ENCODE peak calls at places on chromosomes 16 and 17, in eight cellular contexts. One of them, this sample, is unnamed. For H3K4me1, the result is how much of the 10 kb centered on the place peaks cover.

GRCh38 chr16:57067347-57067746 is 25.0 kb upstream of the CPNE2 start:
- DNase-seq in left ventricle myocardium inferior: no peak
- DNase-seq in A549: no peak
- DNase-seq in vagina: no peak
- DNase-seq in neural progenitor cell: no peak
- DNase-seq in CD4-positive, CD25-positive, alpha-beta regulatory T cell: no peak
- DNase-seq in sigmoid colon: no peak
- DNase-seq in heart left ventricle: no peak
- DNase-seq in this sample: no peak

GRCh38 chr16:28212532-28212873 is 738 bp upstream of the XPO6 start:
- DNase-seq in left ventricle myocardium inferior: no peak
- DNase-seq in A549: no peak
- DNase-seq in vagina: no peak
- DNase-seq in neural progenitor cell: no peak
- DNase-seq in CD4-positive, CD25-positive, alpha-beta regulatory T cell: no peak
- DNase-seq in sigmoid colon: no peak
- DNase-seq in heart left ventricle: no peak
- DNase-seq in this sample: no peak

GRCh38 chr17:6924121-6924676 is 71.7 kb upstream of the ALOX12 start:
- DNase-seq in left ventricle myocardium inferior: no peak
- DNase-seq in A549: no peak
- DNase-seq in vagina: no peak
- DNase-seq in neural progenitor cell: no peak
- DNase-seq in CD4-positive, CD25-positive, alpha-beta regulatory T cell: no peak
- DNase-seq in sigmoid colon: no peak
- DNase-seq in heart left ventricle: no peak
- DNase-seq in this sample: no peak

GRCh38 chr17:28599311-28600184 is 723 bp upstream of the SPAG5 start:
- DNase-seq in left ventricle myocardium inferior: peak
- DNase-seq in A549: peak
- DNase-seq in vagina: no peak
- DNase-seq in neural progenitor cell: no peak
- DNase-seq in CD4-positive, CD25-positive, alpha-beta regulatory T cell: peak
- DNase-seq in sigmoid colon: peak
- DNase-seq in heart left ventricle: peak
- DNase-seq in this sample: peak

GRCh38 chr17:39359994-39360393 is 41.4 kb downstream of the FBXL20 start:
- DNase-seq in left ventricle myocardium inferior: no peak
- DNase-seq in A549: no peak
- DNase-seq in vagina: no peak
- DNase-seq in neural progenitor cell: no peak
- DNase-seq in CD4-positive, CD25-positive, alpha-beta regulatory T cell: no peak
- DNase-seq in sigmoid colon: no peak
- DNase-seq in heart left ventricle: no peak
- DNase-seq in this sample: no peak

GRCh38 chr16:57754354-57755060 is 18.9 kb downstream of the KATNB1 start:
- DNase-seq in left ventricle myocardium inferior: peak
- DNase-seq in A549: no peak
- DNase-seq in vagina: no peak
- DNase-seq in neural progenitor cell: no peak
- DNase-seq in CD4-positive, CD25-positive, alpha-beta regulatory T cell: no peak
- DNase-seq in sigmoid colon: no peak
- DNase-seq in heart left ventricle: no peak
- DNase-seq in this sample: no peak

GRCh38 chr16:23294260-23294659 is 7.8 kb upstream of the SCNN1B start:
- DNase-seq in left ventricle myocardium inferior: no peak
- DNase-seq in A549: no peak
- DNase-seq in vagina: no peak
- DNase-seq in neural progenitor cell: no peak
- DNase-seq in CD4-positive, CD25-positive, alpha-beta regulatory T cell: no peak
- DNase-seq in sigmoid colon: no peak
- DNase-seq in heart left ventricle: no peak
- DNase-seq in this sample: no peak

GRCh38 chr17:15508466-15508865 is 41.0 kb upstream of the CDRT4 start:
- DNase-seq in left ventricle myocardium inferior: no peak
- DNase-seq in A549: no peak
- DNase-seq in vagina: no peak
- DNase-seq in neural progenitor cell: no peak
- DNase-seq in CD4-positive, CD25-positive, alpha-beta regulatory T cell: no peak
- DNase-seq in sigmoid colon: no peak
- DNase-seq in heart left ventricle: no peak
- DNase-seq in this sample: no peak

GRCh38 chr17:56540791-56541190 is 52.7 kb upstream of the NOG start:
- DNase-seq in left ventricle myocardium inferior: no peak
- DNase-seq in A549: no peak
- DNase-seq in vagina: no peak
- DNase-seq in neural progenitor cell: peak
- DNase-seq in CD4-positive, CD25-positive, alpha-beta regulatory T cell: no peak
- DNase-seq in sigmoid colon: no peak
- DNase-seq in heart left ventricle: no peak
- DNase-seq in this sample: no peak

GRCh38 chr17:42180922-42181850 is at the start of gene KCNH4:
- DNase-seq in left ventricle myocardium inferior: peak
- DNase-seq in A549: peak
- DNase-seq in vagina: no peak
- DNase-seq in neural progenitor cell: peak
- DNase-seq in CD4-positive, CD25-positive, alpha-beta regulatory T cell: peak
- DNase-seq in sigmoid colon: peak
- DNase-seq in heart left ventricle: peak
- DNase-seq in this sample: peak

GRCh38 chr17:50916708-50917417 is 50.7 kb upstream of the TOB1 start:
- DNase-seq in left ventricle myocardium inferior: no peak
- DNase-seq in A549: no peak
- DNase-seq in vagina: no peak
- DNase-seq in neural progenitor cell: no peak
- DNase-seq in CD4-positive, CD25-positive, alpha-beta regulatory T cell: no peak
- DNase-seq in sigmoid colon: no peak
- DNase-seq in heart left ventricle: peak
- DNase-seq in this sample: no peak

GRCh38 chr17:73703216-73703615 is 59.0 kb upstream of the SDK2 start:
- DNase-seq in left ventricle myocardium inferior: no peak
- DNase-seq in A549: no peak
- DNase-seq in vagina: no peak
- DNase-seq in neural progenitor cell: peak
- DNase-seq in CD4-positive, CD25-positive, alpha-beta regulatory T cell: no peak
- DNase-seq in sigmoid colon: no peak
- DNase-seq in heart left ventricle: no peak
- DNase-seq in this sample: no peak

GRCh38 chr17:8439681-8440080 is 4.0 kb downstream of the NDEL1 start:
- DNase-seq in left ventricle myocardium inferior: no peak
- DNase-seq in A549: no peak
- DNase-seq in vagina: no peak
- DNase-seq in neural progenitor cell: no peak
- DNase-seq in CD4-positive, CD25-positive, alpha-beta regulatory T cell: no peak
- DNase-seq in sigmoid colon: no peak
- DNase-seq in heart left ventricle: no peak
- DNase-seq in this sample: no peak

GRCh38 chr16:21524068-21524751 is 75.2 kb upstream of the METTL9 start:
- DNase-seq in left ventricle myocardium inferior: no peak
- DNase-seq in A549: no peak
- DNase-seq in vagina: no peak
- DNase-seq in neural progenitor cell: peak
- DNase-seq in CD4-positive, CD25-positive, alpha-beta regulatory T cell: no peak
- DNase-seq in sigmoid colon: no peak
- DNase-seq in heart left ventricle: no peak
- DNase-seq in this sample: no peak

GRCh38 chr16:58481931-58482330 is 18.0 kb upstream of the NDRG4 start:
- DNase-seq in left ventricle myocardium inferior: no peak
- DNase-seq in A549: no peak
- DNase-seq in vagina: no peak
- DNase-seq in neural progenitor cell: no peak
- DNase-seq in CD4-positive, CD25-positive, alpha-beta regulatory T cell: no peak
- DNase-seq in sigmoid colon: no peak
- DNase-seq in heart left ventricle: no peak
- DNase-seq in this sample: no peak

GRCh38 chr17:59423137-59423703 is 91.8 kb downstream of the YPEL2 start:
- DNase-seq in left ventricle myocardium inferior: peak
- DNase-seq in A549: peak
- DNase-seq in vagina: no peak
- DNase-seq in neural progenitor cell: no peak
- DNase-seq in CD4-positive, CD25-positive, alpha-beta regulatory T cell: no peak
- DNase-seq in sigmoid colon: peak
- DNase-seq in heart left ventricle: peak
- DNase-seq in this sample: peak
- H3K4me1 ChIP-seq in left ventricle myocardium inferior: half or more
- H3K4me1 ChIP-seq in A549: under half
- H3K4me1 ChIP-seq in vagina: half or more
- H3K4me1 ChIP-seq in neural progenitor cell: under half
- H3K4me1 ChIP-seq in CD4-positive, CD25-positive, alpha-beta regulatory T cell: under half
- H3K4me1 ChIP-seq in sigmoid colon: under half
- H3K4me1 ChIP-seq in heart left ventricle: half or more
- H3K4me1 ChIP-seq in this sample: half or more

GRCh38 chr17:79006001-79006400 is 3.6 kb downstream of the CANT1 start:
- DNase-seq in left ventricle myocardium inferior: no peak
- DNase-seq in A549: no peak
- DNase-seq in vagina: no peak
- DNase-seq in neural progenitor cell: no peak
- DNase-seq in CD4-positive, CD25-positive, alpha-beta regulatory T cell: no peak
- DNase-seq in sigmoid colon: peak
- DNase-seq in heart left ventricle: no peak
- DNase-seq in this sample: no peak

GRCh38 chr17:79006794-79007503 is 2.6 kb downstream of the CANT1 start:
- DNase-seq in left ventricle myocardium inferior: no peak
- DNase-seq in A549: no peak
- DNase-seq in vagina: no peak
- DNase-seq in neural progenitor cell: no peak
- DNase-seq in CD4-positive, CD25-positive, alpha-beta regulatory T cell: no peak
- DNase-seq in sigmoid colon: peak
- DNase-seq in heart left ventricle: no peak
- DNase-seq in this sample: no peak

GRCh38 chr17:79003661-79004411 is 5.7 kb downstream of the CANT1 start:
- DNase-seq in left ventricle myocardium inferior: no peak
- DNase-seq in A549: no peak
- DNase-seq in vagina: no peak
- DNase-seq in neural progenitor cell: peak
- DNase-seq in CD4-positive, CD25-positive, alpha-beta regulatory T cell: no peak
- DNase-seq in sigmoid colon: peak
- DNase-seq in heart left ventricle: no peak
- DNase-seq in this sample: no peak

GRCh38 chr17:79002796-79003593 is 6.6 kb downstream of the CANT1 start:
- DNase-seq in left ventricle myocardium inferior: no peak
- DNase-seq in A549: no peak
- DNase-seq in vagina: no peak
- DNase-seq in neural progenitor cell: no peak
- DNase-seq in CD4-positive, CD25-positive, alpha-beta regulatory T cell: no peak
- DNase-seq in sigmoid colon: peak
- DNase-seq in heart left ventricle: no peak
- DNase-seq in this sample: peak

DNA sequence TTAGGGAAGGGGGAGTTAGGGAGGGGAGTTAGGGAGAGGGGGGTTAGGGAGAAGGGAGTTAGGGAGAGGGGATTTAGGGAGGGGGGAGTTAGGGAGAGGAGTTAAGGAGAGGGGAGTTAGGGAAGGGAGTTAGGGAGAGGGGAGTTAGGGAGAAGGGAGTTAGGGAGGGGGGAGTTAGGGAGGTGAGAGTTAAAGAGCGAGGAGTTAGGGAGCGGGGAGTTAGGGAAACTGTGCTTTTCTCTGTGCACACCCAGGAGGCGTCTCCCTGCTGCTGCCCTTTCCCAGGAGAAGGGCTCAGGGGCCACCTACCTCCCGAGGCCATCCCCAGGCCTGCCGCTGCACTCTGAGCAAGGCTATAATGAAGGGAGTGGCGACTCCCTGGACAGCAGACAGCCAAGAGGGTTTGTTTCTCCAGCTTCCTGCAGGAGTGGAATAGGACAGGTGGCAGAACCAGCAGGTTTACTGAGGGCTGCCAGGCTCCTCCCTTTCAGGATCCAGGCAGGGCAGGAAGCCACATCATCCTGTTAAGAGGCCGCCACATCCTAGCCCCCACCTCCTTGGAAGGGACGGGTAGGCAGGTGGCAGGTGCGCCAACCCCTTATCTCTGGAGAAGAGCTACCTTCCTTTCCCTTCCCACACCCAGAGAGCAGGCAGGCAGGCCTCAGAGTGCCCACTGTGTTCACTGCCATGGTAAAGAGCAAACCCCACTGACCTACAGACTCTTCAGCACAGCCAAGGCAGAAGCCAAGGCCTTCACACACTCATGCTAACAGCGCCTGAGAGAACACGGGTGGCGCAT is 4.3 kb downstream of the CANT1 start:
- DNase-seq in left ventricle myocardium inferior: no peak
- DNase-seq in A549: no peak
- DNase-seq in vagina: no peak
- DNase-seq in neural progenitor cell: no peak
- DNase-seq in CD4-positive, CD25-positive, alpha-beta regulatory T cell: peak
- DNase-seq in sigmoid colon: peak
- DNase-seq in heart left ventricle: no peak
- DNase-seq in this sample: no peak
- H3K4me1 ChIP-seq in left ventricle myocardium inferior: half or more
- H3K4me1 ChIP-seq in A549: under half
- H3K4me1 ChIP-seq in vagina: half or more
- H3K4me1 ChIP-seq in neural progenitor cell: under half
- H3K4me1 ChIP-seq in CD4-positive, CD25-positive, alpha-beta regulatory T cell: under half
- H3K4me1 ChIP-seq in sigmoid colon: under half
- H3K4me1 ChIP-seq in heart left ventricle: under half
- H3K4me1 ChIP-seq in this sample: under half

GRCh38 chr17:78922876-78923498 is 2.2 kb downstream of the TIMP2 start:
- DNase-seq in left ventricle myocardium inferior: no peak
- DNase-seq in A549: no peak
- DNase-seq in vagina: no peak
- DNase-seq in neural progenitor cell: no peak
- DNase-seq in CD4-positive, CD25-positive, alpha-beta regulatory T cell: no peak
- DNase-seq in sigmoid colon: no peak
- DNase-seq in heart left ventricle: no peak
- DNase-seq in this sample: no peak

GRCh38 chr17:78923660-78924453 is 1.3 kb downstream of the TIMP2 start:
- DNase-seq in left ventricle myocardium inferior: peak
- DNase-seq in A549: peak
- DNase-seq in vagina: no peak
- DNase-seq in neural progenitor cell: peak
- DNase-seq in CD4-positive, CD25-positive, alpha-beta regulatory T cell: peak
- DNase-seq in sigmoid colon: peak
- DNase-seq in heart left ventricle: peak
- DNase-seq in this sample: no peak

GRCh38 chr17:78925662-78926555 is 722 bp upstream of the TIMP2 start:
- DNase-seq in left ventricle myocardium inferior: peak
- DNase-seq in A549: no peak
- DNase-seq in vagina: no peak
- DNase-seq in neural progenitor cell: peak
- DNase-seq in CD4-positive, CD25-positive, alpha-beta regulatory T cell: no peak
- DNase-seq in sigmoid colon: peak
- DNase-seq in heart left ventricle: peak
- DNase-seq in this sample: peak

GRCh38 chr17:78924481-78925151 is 571 bp downstream of the TIMP2 start:
- DNase-seq in left ventricle myocardium inferior: no peak
- DNase-seq in A549: no peak
- DNase-seq in vagina: no peak
- DNase-seq in neural progenitor cell: peak
- DNase-seq in CD4-positive, CD25-positive, alpha-beta regulatory T cell: no peak
- DNase-seq in sigmoid colon: no peak
- DNase-seq in heart left ventricle: peak
- DNase-seq in this sample: no peak

GRCh38 chr17:78925234-78925633 is at the start of gene TIMP2:
- DNase-seq in left ventricle myocardium inferior: peak
- DNase-seq in A549: peak
- DNase-seq in vagina: no peak
- DNase-seq in neural progenitor cell: peak
- DNase-seq in CD4-positive, CD25-positive, alpha-beta regulatory T cell: peak
- DNase-seq in sigmoid colon: peak
- DNase-seq in heart left ventricle: peak
- DNase-seq in this sample: peak
- H3K4me1 ChIP-seq in left ventricle myocardium inferior: half or more
- H3K4me1 ChIP-seq in A549: under half
- H3K4me1 ChIP-seq in vagina: half or more
- H3K4me1 ChIP-seq in neural progenitor cell: under half
- H3K4me1 ChIP-seq in CD4-positive, CD25-positive, alpha-beta regulatory T cell: under half
- H3K4me1 ChIP-seq in sigmoid colon: under half
- H3K4me1 ChIP-seq in heart left ventricle: under half
- H3K4me1 ChIP-seq in this sample: under half

GRCh38 chr17:81926451-81927144 is 937 bp downstream of the MAFG start:
- DNase-seq in left ventricle myocardium inferior: peak
- DNase-seq in A549: peak
- DNase-seq in vagina: no peak
- DNase-seq in neural progenitor cell: peak
- DNase-seq in CD4-positive, CD25-positive, alpha-beta regulatory T cell: peak
- DNase-seq in sigmoid colon: peak
- DNase-seq in heart left ventricle: peak
- DNase-seq in this sample: peak
- H3K4me1 ChIP-seq in left ventricle myocardium inferior: half or more
- H3K4me1 ChIP-seq in A549: under half
- H3K4me1 ChIP-seq in vagina: half or more
- H3K4me1 ChIP-seq in neural progenitor cell: under half
- H3K4me1 ChIP-seq in CD4-positive, CD25-positive, alpha-beta regulatory T cell: under half
- H3K4me1 ChIP-seq in sigmoid colon: under half
- H3K4me1 ChIP-seq in heart left ventricle: under half
- H3K4me1 ChIP-seq in this sample: under half

This sample was measured in gastrocnemius medialis.